ENCODE peak calls at places on chromosomes 1 and 21, in seven cellular contexts. H is heart left ventricle, X is AG09319, K is left ventricle myocardium superior, I is GM06990, Z is activated T-cell treated with anti-CD3 and anti-CD28 coated beads for 48 hours, R is pulmonary artery endothelial cell. Q is an unnamed sample.

GRCh38 chr1:212554401-212554800 is 54.2 kb upstream of the ATF3 start:
- DNase-seq in K (no peak), I (no peak), X (no peak), Z (no peak), R (no peak), H (no peak), Q (no peak)

GRCh38 chr1:56326056-56326455 is 253.3 kb downstream of the PLPP3 start:
- DNase-seq in H (no peak), I (no peak), K (no peak), Z (no peak), X (no peak), R (no peak), Q (no peak)

GRCh38 chr1:230507671-230508407 is 81.7 kb upstream of the PGBD5 start:
- DNase-seq in H (no peak), I (no peak), Z (no peak), R (no peak), X (no peak), K (peak; percentile 58), Q (peak; percentile 57)

GRCh38 chr1:201640624-201641023 is 101.7 kb downstream of the NAV1 start:
- DNase-seq in K (peak; percentile 77), H (no peak), X (peak; percentile 88), I (no peak), R (no peak), Z (no peak), Q (no peak)

GRCh38 chr1:100130552-100131077 is 2.1 kb downstream of the SASS6 start:
- DNase-seq in I (no peak), X (no peak), H (no peak), R (peak; percentile 5), Z (no peak), K (no peak), Q (no peak)

GRCh38 chr1:66535853-66536252 is 1.9 kb downstream of the SGIP1 start:
- DNase-seq in K (no peak), X (no peak), Z (no peak), H (no peak), R (no peak), I (no peak), Q (peak; percentile 42)

GRCh38 chr21:33948951-33949444 is 33.4 kb upstream of the ATP5PO start:
- DNase-seq in H (no peak), X (no peak), Z (no peak), I (no peak), K (no peak), R (no peak), Q (no peak)

GRCh38 chr1:155940993-155941844 is at the start of gene RXFP4:
- DNase-seq in R (no peak), Z (no peak), H (no peak), X (no peak), K (no peak), I (no peak), Q (no peak)

GRCh38 chr21:15441999-15442398 is 287.8 kb upstream of the USP25 start:
- DNase-seq in H (no peak), Z (no peak), I (no peak), X (no peak), K (no peak), R (no peak), Q (no peak)

GRCh38 chr1:29706936-29707335 is 470.6 kb downstream of the PTPRU start:
- DNase-seq in H (no peak), R (no peak), I (peak; percentile 57), K (peak; percentile 32), X (no peak), Z (peak; percentile 59), Q (no peak)